ENCODE peak calls at places on chromosomes 1 and 21, in nine cellular contexts. One of them, this sample, is unnamed.

GRCh38 chr1:235601087-235601486 is 48.5 kb downstream of the GNG4 start:
- DNase-seq in fibroblast of lung: no peak
- DNase-seq in right cardiac atrium: peak; percentile 17
- DNase-seq in stomach: peak; percentile 27
- DNase-seq in Panc1: no peak
- DNase-seq in neuronal stem cell: no peak
- DNase-seq in thyroid gland: peak; percentile 33
- DNase-seq in NT2/D1: no peak
- DNase-seq in DND-41: peak; percentile 29
- DNase-seq in this sample: no peak

GRCh38 chr1:26768755-26769154 is 19.0 kb upstream of the PIGV start:
- DNase-seq in fibroblast of lung: peak; percentile 58
- DNase-seq in right cardiac atrium: no peak
- DNase-seq in stomach: no peak
- DNase-seq in Panc1: no peak
- DNase-seq in neuronal stem cell: no peak
- DNase-seq in thyroid gland: no peak
- DNase-seq in NT2/D1: no peak
- DNase-seq in DND-41: no peak
- DNase-seq in this sample: no peak

GRCh38 chr1:86151427-86151826 is 5.1 kb downstream of the COL24A1 start:
- DNase-seq in fibroblast of lung: peak; percentile 87
- DNase-seq in right cardiac atrium: no peak
- DNase-seq in stomach: no peak
- DNase-seq in Panc1: no peak
- DNase-seq in neuronal stem cell: no peak
- DNase-seq in thyroid gland: no peak
- DNase-seq in NT2/D1: no peak
- DNase-seq in DND-41: no peak
- DNase-seq in this sample: no peak

GRCh38 chr1:237737448-237737847 is 153.3 kb downstream of the ZP4 start:
- DNase-seq in fibroblast of lung: no peak
- DNase-seq in right cardiac atrium: no peak
- DNase-seq in stomach: no peak
- DNase-seq in Panc1: no peak
- DNase-seq in neuronal stem cell: no peak
- DNase-seq in thyroid gland: no peak
- DNase-seq in NT2/D1: no peak
- DNase-seq in DND-41: no peak
- DNase-seq in this sample: no peak

GRCh38 chr1:10911274-10912166 is 100.9 kb upstream of the TARDBP start:
- DNase-seq in fibroblast of lung: no peak
- DNase-seq in right cardiac atrium: no peak
- DNase-seq in stomach: no peak
- DNase-seq in Panc1: no peak
- DNase-seq in neuronal stem cell: no peak
- DNase-seq in thyroid gland: no peak
- DNase-seq in NT2/D1: no peak
- DNase-seq in DND-41: no peak
- DNase-seq in this sample: no peak

GRCh38 chr1:48878191-48878940 is 101.7 kb upstream of the BEND5 start:
- DNase-seq in fibroblast of lung: peak; percentile 97
- DNase-seq in right cardiac atrium: no peak
- DNase-seq in stomach: no peak
- DNase-seq in Panc1: peak; percentile 63
- DNase-seq in neuronal stem cell: no peak
- DNase-seq in thyroid gland: no peak
- DNase-seq in NT2/D1: no peak
- DNase-seq in DND-41: no peak
- DNase-seq in this sample: no peak

GRCh38 chr21:45516071-45516670 is 26.1 kb downstream of the SLC19A1 start:
- DNase-seq in fibroblast of lung: no peak
- DNase-seq in right cardiac atrium: peak; percentile 39
- DNase-seq in stomach: no peak
- DNase-seq in Panc1: no peak
- DNase-seq in neuronal stem cell: no peak
- DNase-seq in thyroid gland: no peak
- DNase-seq in NT2/D1: no peak
- DNase-seq in DND-41: no peak
- DNase-seq in this sample: no peak

GRCh38 chr1:209383907-209384709 is 199.4 kb upstream of the CAMK1G start:
- DNase-seq in fibroblast of lung: no peak
- DNase-seq in right cardiac atrium: no peak
- DNase-seq in stomach: no peak
- DNase-seq in Panc1: no peak
- DNase-seq in neuronal stem cell: no peak
- DNase-seq in thyroid gland: no peak
- DNase-seq in NT2/D1: peak; percentile 49
- DNase-seq in DND-41: no peak
- DNase-seq in this sample: no peak

GRCh38 chr1:220594356-220594755 is 66.4 kb downstream of the MARK1 start:
- DNase-seq in fibroblast of lung: peak; percentile 37
- DNase-seq in right cardiac atrium: no peak
- DNase-seq in stomach: no peak
- DNase-seq in Panc1: no peak
- DNase-seq in neuronal stem cell: no peak
- DNase-seq in thyroid gland: no peak
- DNase-seq in NT2/D1: no peak
- DNase-seq in DND-41: no peak
- DNase-seq in this sample: no peak

GRCh38 chr1:145845144-145845513 is 301 bp upstream of the NUDT17 start:
- DNase-seq in fibroblast of lung: no peak
- DNase-seq in right cardiac atrium: no peak
- DNase-seq in stomach: no peak
- DNase-seq in Panc1: no peak
- DNase-seq in neuronal stem cell: no peak
- DNase-seq in thyroid gland: no peak
- DNase-seq in NT2/D1: peak; percentile 9
- DNase-seq in DND-41: no peak
- DNase-seq in this sample: no peak

GRCh38 chr1:58783090-58783992 is 506 bp downstream of the JUN start:
- DNase-seq in fibroblast of lung: peak; percentile 62
- DNase-seq in right cardiac atrium: peak; percentile 85
- DNase-seq in stomach: peak; percentile 63
- DNase-seq in Panc1: no peak
- DNase-seq in neuronal stem cell: peak; percentile 60
- DNase-seq in thyroid gland: peak; percentile 57
- DNase-seq in NT2/D1: peak; percentile 33
- DNase-seq in DND-41: peak; percentile 58
- DNase-seq in this sample: no peak

GRCh38 chr1:157390646-157391045 is 161.7 kb downstream of the FCRL5 start:
- DNase-seq in fibroblast of lung: peak; percentile 48
- DNase-seq in right cardiac atrium: no peak
- DNase-seq in stomach: no peak
- DNase-seq in Panc1: no peak
- DNase-seq in neuronal stem cell: no peak
- DNase-seq in thyroid gland: no peak
- DNase-seq in NT2/D1: no peak
- DNase-seq in DND-41: no peak
- DNase-seq in this sample: no peak

GRCh38 chr1:159211331-159212136 is 6.9 kb downstream of the ACKR1 start:
- DNase-seq in fibroblast of lung: peak; percentile 47
- DNase-seq in right cardiac atrium: no peak
- DNase-seq in stomach: peak; percentile 45
- DNase-seq in Panc1: peak; percentile 24
- DNase-seq in neuronal stem cell: peak; percentile 62
- DNase-seq in thyroid gland: peak; percentile 44
- DNase-seq in NT2/D1: peak; percentile 70
- DNase-seq in DND-41: peak; percentile 49
- DNase-seq in this sample: no peak

GRCh38 chr1:101331794-101332193 is 95.0 kb downstream of the S1PR1 start:
- DNase-seq in fibroblast of lung: no peak
- DNase-seq in right cardiac atrium: no peak
- DNase-seq in stomach: no peak
- DNase-seq in Panc1: no peak
- DNase-seq in neuronal stem cell: no peak
- DNase-seq in thyroid gland: no peak
- DNase-seq in NT2/D1: no peak
- DNase-seq in DND-41: no peak
- DNase-seq in this sample: no peak

GRCh38 chr1:209150114-209150513 is 433.4 kb upstream of the CAMK1G start:
- DNase-seq in fibroblast of lung: peak; percentile 52
- DNase-seq in right cardiac atrium: no peak
- DNase-seq in stomach: no peak
- DNase-seq in Panc1: no peak
- DNase-seq in neuronal stem cell: peak; percentile 59
- DNase-seq in thyroid gland: no peak
- DNase-seq in NT2/D1: peak; percentile 84
- DNase-seq in DND-41: peak; percentile 63
- DNase-seq in this sample: peak; percentile 45

GRCh38 chr1:12090326-12090725 is 27.2 kb downstream of the TNFRSF8 start:
- DNase-seq in fibroblast of lung: no peak
- DNase-seq in right cardiac atrium: no peak
- DNase-seq in stomach: no peak
- DNase-seq in Panc1: no peak
- DNase-seq in neuronal stem cell: no peak
- DNase-seq in thyroid gland: no peak
- DNase-seq in NT2/D1: no peak
- DNase-seq in DND-41: no peak
- DNase-seq in this sample: no peak
- H3K4me1 ChIP-seq in fibroblast of lung: no peaks in the 10 kb centered on the region
- H3K4me1 ChIP-seq in right cardiac atrium: no peaks in the 10 kb centered on the region
- H3K4me1 ChIP-seq in stomach: no peaks in the 10 kb centered on the region
- H3K4me1 ChIP-seq in Panc1: no peaks in the 10 kb centered on the region
- H3K4me1 ChIP-seq in neuronal stem cell: no peaks in the 10 kb centered on the region
- H3K4me1 ChIP-seq in thyroid gland: no peaks in the 10 kb centered on the region
- H3K4me1 ChIP-seq in NT2/D1: no peaks in the 10 kb centered on the region
- H3K4me1 ChIP-seq in DND-41: peaks cover 31% of the 10 kb centered on the region
- H3K4me1 ChIP-seq in this sample: no peaks in the 10 kb centered on the region

GRCh38 chr1:84615785-84616184 is 41.5 kb upstream of the CTBS start:
- DNase-seq in fibroblast of lung: no peak
- DNase-seq in right cardiac atrium: no peak
- DNase-seq in stomach: no peak
- DNase-seq in Panc1: no peak
- DNase-seq in neuronal stem cell: no peak
- DNase-seq in thyroid gland: no peak
- DNase-seq in NT2/D1: no peak
- DNase-seq in DND-41: no peak
- DNase-seq in this sample: no peak

GRCh38 chr1:84611796-84612195 is 37.6 kb upstream of the CTBS start:
- DNase-seq in fibroblast of lung: peak; percentile 63
- DNase-seq in right cardiac atrium: no peak
- DNase-seq in stomach: no peak
- DNase-seq in Panc1: no peak
- DNase-seq in neuronal stem cell: peak; percentile 17
- DNase-seq in thyroid gland: no peak
- DNase-seq in NT2/D1: peak; percentile 40
- DNase-seq in DND-41: no peak
- DNase-seq in this sample: no peak

GRCh38 chr1:84611091-84611490 is 36.9 kb upstream of the CTBS start:
- DNase-seq in fibroblast of lung: peak; percentile 32
- DNase-seq in right cardiac atrium: no peak
- DNase-seq in stomach: no peak
- DNase-seq in Panc1: no peak
- DNase-seq in neuronal stem cell: no peak
- DNase-seq in thyroid gland: no peak
- DNase-seq in NT2/D1: no peak
- DNase-seq in DND-41: no peak
- DNase-seq in this sample: no peak

GRCh38 chr1:84613887-84614286 is 39.6 kb upstream of the CTBS start:
- DNase-seq in fibroblast of lung: no peak
- DNase-seq in right cardiac atrium: no peak
- DNase-seq in stomach: no peak
- DNase-seq in Panc1: no peak
- DNase-seq in neuronal stem cell: no peak
- DNase-seq in thyroid gland: no peak
- DNase-seq in NT2/D1: no peak
- DNase-seq in DND-41: no peak
- DNase-seq in this sample: no peak

GRCh38 chr1:84613026-84613425 is 38.8 kb upstream of the CTBS start:
- DNase-seq in fibroblast of lung: peak; percentile 27
- DNase-seq in right cardiac atrium: no peak
- DNase-seq in stomach: no peak
- DNase-seq in Panc1: no peak
- DNase-seq in neuronal stem cell: no peak
- DNase-seq in thyroid gland: no peak
- DNase-seq in NT2/D1: no peak
- DNase-seq in DND-41: no peak
- DNase-seq in this sample: no peak
- H3K4me1 ChIP-seq in fibroblast of lung: no peaks in the 10 kb centered on the region
- H3K4me1 ChIP-seq in right cardiac atrium: peaks cover 3% of the 10 kb centered on the region
- H3K4me1 ChIP-seq in stomach: peaks cover 6% of the 10 kb centered on the region
- H3K4me1 ChIP-seq in Panc1: no peaks in the 10 kb centered on the region
- H3K4me1 ChIP-seq in neuronal stem cell: no peaks in the 10 kb centered on the region
- H3K4me1 ChIP-seq in thyroid gland: no peaks in the 10 kb centered on the region
- H3K4me1 ChIP-seq in NT2/D1: no peaks in the 10 kb centered on the region
- H3K4me1 ChIP-seq in DND-41: no peaks in the 10 kb centered on the region
- H3K4me1 ChIP-seq in this sample: no peaks in the 10 kb centered on the region

GRCh38 chr1:203322480-203323179 is 17.3 kb downstream of the BTG2 start:
- DNase-seq in fibroblast of lung: no peak
- DNase-seq in right cardiac atrium: peak; percentile 82
- DNase-seq in stomach: peak; percentile 59
- DNase-seq in Panc1: no peak
- DNase-seq in neuronal stem cell: no peak
- DNase-seq in thyroid gland: no peak
- DNase-seq in NT2/D1: no peak
- DNase-seq in DND-41: no peak
- DNase-seq in this sample: no peak
- H3K4me1 ChIP-seq in fibroblast of lung: no peaks in the 10 kb centered on the region
- H3K4me1 ChIP-seq in right cardiac atrium: peaks cover 36% of the 10 kb centered on the region
- H3K4me1 ChIP-seq in stomach: peaks cover 81% of the 10 kb centered on the region
- H3K4me1 ChIP-seq in Panc1: peaks cover 5% of the 10 kb centered on the region
- H3K4me1 ChIP-seq in neuronal stem cell: peaks cover 43% of the 10 kb centered on the region
- H3K4me1 ChIP-seq in thyroid gland: peaks cover 69% of the 10 kb centered on the region
- H3K4me1 ChIP-seq in NT2/D1: peaks cover 24% of the 10 kb centered on the region
- H3K4me1 ChIP-seq in DND-41: peaks cover 86% of the 10 kb centered on the region
- H3K4me1 ChIP-seq in this sample: peaks cover 13% of the 10 kb centered on the region

DNA sequence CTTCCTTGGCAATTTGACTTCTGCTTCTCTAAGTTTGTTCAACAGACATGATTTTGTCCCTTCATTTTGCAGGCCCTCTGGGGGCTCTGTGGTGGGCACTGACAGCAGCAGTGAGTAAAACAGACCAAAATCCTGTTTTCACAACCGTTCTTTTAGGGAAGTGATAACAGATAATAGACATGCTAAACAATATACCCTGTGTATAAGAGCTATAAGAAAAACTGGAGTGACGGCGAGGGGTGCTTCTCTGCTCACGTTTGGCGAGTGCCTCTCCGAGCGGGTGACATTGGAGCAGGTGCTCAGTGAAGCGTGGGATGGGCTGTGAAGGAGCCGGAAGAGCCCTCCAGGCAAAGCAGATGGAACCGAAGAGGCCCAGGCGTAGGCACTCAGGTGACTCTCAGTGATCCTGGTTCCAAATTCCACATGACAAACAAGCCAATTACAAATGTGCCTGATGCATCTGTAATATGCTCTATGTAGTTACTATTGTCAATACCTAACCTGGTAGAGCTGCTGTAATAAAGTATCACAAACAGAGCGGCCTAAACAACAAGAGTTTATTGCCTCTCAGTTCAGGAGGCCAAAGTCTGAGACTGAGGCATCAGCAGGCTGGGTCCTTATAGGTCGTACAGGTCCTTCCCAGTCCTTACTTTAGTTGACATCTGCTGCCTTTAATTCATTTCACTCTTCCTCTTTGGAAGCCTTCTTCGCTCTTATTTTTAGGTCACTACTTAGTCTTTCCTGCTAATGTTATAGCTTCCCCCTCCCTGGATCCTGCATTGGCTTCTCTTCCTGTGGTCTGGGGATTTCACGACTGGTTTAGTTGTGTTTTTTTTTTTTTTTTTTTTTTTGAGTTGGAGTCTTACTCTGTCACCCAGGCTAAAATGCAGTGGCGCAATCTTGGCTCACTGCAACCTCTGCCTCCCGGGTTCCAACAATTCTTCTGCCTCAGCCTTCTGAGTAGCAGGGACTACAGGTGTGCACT is 20.1 kb downstream of the OR2B11 start:
- DNase-seq in fibroblast of lung: no peak
- DNase-seq in right cardiac atrium: no peak
- DNase-seq in stomach: no peak
- DNase-seq in Panc1: no peak
- DNase-seq in neuronal stem cell: no peak
- DNase-seq in thyroid gland: no peak
- DNase-seq in NT2/D1: no peak
- DNase-seq in DND-41: no peak
- DNase-seq in this sample: no peak
- H3K4me1 ChIP-seq in fibroblast of lung: no peaks in the 10 kb centered on the region
- H3K4me1 ChIP-seq in right cardiac atrium: no peaks in the 10 kb centered on the region
- H3K4me1 ChIP-seq in stomach: no peaks in the 10 kb centered on the region
- H3K4me1 ChIP-seq in Panc1: no peaks in the 10 kb centered on the region
- H3K4me1 ChIP-seq in neuronal stem cell: peaks cover 3% of the 10 kb centered on the region
- H3K4me1 ChIP-seq in thyroid gland: no peaks in the 10 kb centered on the region
- H3K4me1 ChIP-seq in NT2/D1: no peaks in the 10 kb centered on the region
- H3K4me1 ChIP-seq in DND-41: no peaks in the 10 kb centered on the region
- H3K4me1 ChIP-seq in this sample: no peaks in the 10 kb centered on the region